ENCODE peak calls at places on chromosome 21, in eight cellular contexts. D is prostate gland, Z is Calu3, H is progenitor cell of endocrine pancreas, F is heart left ventricle, P is neural crest cell, E is endothelial cell, J is astrocyte of the spinal cord. W is an unnamed sample.
A peak's percentile ranks its signal among the peaks of the same experiment; 100 is the strongest.

GRCh38 chr21:24163539-24163938 is 1443.7 kb downstream of the MRPL39 start:
- DNase-seq in D (no peak), Z (no peak), H (no peak), F (no peak), P (no peak), E (no peak), J (no peak), W (no peak)

GRCh38 chr21:34073032-34073748 is at the start of the genes MRPS6 and SLC5A3:
- DNase-seq in D (peak; percentile 79), Z (peak; percentile 81), H (peak; percentile 84), F (peak; percentile 89), P (peak; percentile 75), E (peak; percentile 88), J (peak; percentile 80), W (peak; percentile 57)

GRCh38 chr21:46126321-46127238 is 28.7 kb downstream of the COL6A2 start:
- DNase-seq in D (no peak), Z (no peak), H (no peak), F (peak; percentile 18), P (no peak), E (peak; percentile 2), J (no peak), W (no peak)

GRCh38 chr21:38954450-38955059 is 148.8 kb downstream of the ETS2 start:
- DNase-seq in D (no peak), Z (no peak), H (no peak), F (no peak), P (no peak), E (no peak), J (no peak), W (no peak)

GRCh38 chr21:41511858-41512257 is 3.9 kb upstream of the TMPRSS2 start:
- DNase-seq in D (no peak), Z (no peak), H (no peak), F (no peak), P (no peak), E (no peak), J (no peak), W (no peak)

GRCh38 chr21:20971296-20971921 is 26.8 kb upstream of the NCAM2 start:
- DNase-seq in D (no peak), Z (peak; percentile 0), H (no peak), F (no peak), P (peak; percentile 46), E (peak; percentile 51), J (peak; percentile 68), W (no peak)

GRCh38 chr21:42107177-42107880 is 36.2 kb downstream of the UMODL1 start:
- DNase-seq in D (no peak), Z (no peak), H (no peak), F (no peak), P (no peak), E (no peak), J (no peak), W (no peak)

GRCh38 chr21:38567577-38568360 is 69.5 kb upstream of the ERG start:
- DNase-seq in D (no peak), Z (no peak), H (no peak), F (no peak), P (no peak), E (no peak), J (peak; percentile 50), W (peak; percentile 16)

GRCh38 chr21:46061950-46062349 is 36.0 kb upstream of the COL6A2 start:
- DNase-seq in D (no peak), Z (no peak), H (no peak), F (no peak), P (no peak), E (no peak), J (no peak), W (no peak)

DNA sequence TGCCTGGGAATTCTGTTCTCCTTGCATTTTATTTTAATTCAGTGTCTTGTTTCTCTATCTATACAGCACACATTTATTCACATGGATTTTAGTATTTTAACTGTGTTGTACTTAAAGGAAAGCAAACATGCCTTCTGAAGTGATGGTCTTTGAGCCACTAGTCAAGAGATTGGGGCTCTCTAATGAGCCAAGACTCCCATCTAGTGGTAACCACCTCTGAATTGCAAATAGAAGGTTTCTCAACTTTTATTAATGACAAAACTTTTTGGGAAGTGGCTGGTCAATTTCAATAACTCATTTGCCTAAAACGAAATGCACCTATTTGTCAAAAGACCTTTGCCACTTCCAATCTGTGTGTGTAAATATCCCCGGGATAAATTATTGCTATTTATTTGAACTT is 199.6 kb downstream of the LTN1 start:
- DNase-seq in D (no peak), Z (no peak), H (no peak), F (no peak), P (no peak), E (no peak), J (peak; percentile 33), W (no peak)
- TF ChIP-seq CTCF in D (no peak), Z (no peak), H (peak; percentile 33), F (peak; percentile 56), P (peak; percentile 34), E (no peak), J (peak; percentile 42), W (peak; percentile 59)

DNA sequence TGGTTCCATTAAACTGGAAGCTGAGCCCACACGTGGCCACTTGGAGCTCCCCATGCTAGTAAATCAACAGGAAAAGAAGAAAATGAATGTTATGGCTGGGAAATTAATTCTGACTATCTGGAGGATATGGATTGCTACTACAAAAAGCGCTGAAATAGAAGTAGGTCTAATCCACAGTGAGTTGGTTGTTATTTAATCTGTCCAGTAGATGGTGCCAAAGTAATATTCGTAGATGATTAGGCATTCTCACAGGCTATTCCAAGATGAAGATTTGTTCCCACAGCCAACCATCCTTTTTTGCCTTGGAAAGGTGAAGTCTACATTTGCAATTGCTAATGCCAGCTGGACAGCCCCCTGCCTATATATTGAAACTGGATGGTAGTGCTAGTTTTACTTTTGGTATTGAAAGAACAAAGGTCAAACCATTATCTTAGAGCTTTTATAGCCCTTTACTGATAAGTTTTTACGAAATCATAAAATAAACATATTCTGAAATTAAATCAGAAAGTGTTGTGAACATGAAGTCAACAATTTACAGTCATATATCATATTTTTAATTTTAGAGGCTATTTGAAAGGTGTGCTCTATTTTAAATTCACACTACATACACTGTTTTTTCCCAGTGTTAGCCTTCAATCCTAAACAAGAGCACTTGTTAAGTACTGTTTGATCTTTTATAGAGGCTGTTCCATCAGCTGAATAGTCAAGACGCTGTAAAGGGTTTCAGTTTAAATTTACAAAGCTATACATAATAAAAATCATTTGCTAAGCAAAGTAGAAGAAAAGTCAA is 43.9 kb downstream of the RBM11 start:
- DNase-seq in D (no peak), Z (no peak), H (no peak), F (no peak), P (no peak), E (no peak), J (peak; percentile 38), W (peak; percentile 8)
- TF ChIP-seq CTCF in D (no peak), Z (peak; percentile 47), H (peak; percentile 73), F (peak; percentile 63), P (peak; percentile 79), E (no peak), J (peak; percentile 50), W (peak; percentile 50)

GRCh38 chr21:15243356-15243755 is 178.6 kb upstream of the NRIP1 start:
- DNase-seq in D (no peak), Z (no peak), H (no peak), F (no peak), P (no peak), E (no peak), J (no peak), W (no peak)

GRCh38 chr21:15242906-15243305 is 178.1 kb upstream of the NRIP1 start:
- DNase-seq in D (no peak), Z (no peak), H (no peak), F (no peak), P (no peak), E (no peak), J (no peak), W (no peak)

GRCh38 chr21:15247613-15248012 is 182.8 kb upstream of the NRIP1 start:
- DNase-seq in D (no peak), Z (no peak), H (no peak), F (no peak), P (no peak), E (no peak), J (no peak), W (no peak)

GRCh38 chr21:15240846-15241245 is 176.0 kb upstream of the NRIP1 start:
- DNase-seq in D (no peak), Z (no peak), H (no peak), F (no peak), P (no peak), E (no peak), J (no peak), W (no peak)

GRCh38 chr21:15241997-15242767 is 177.4 kb upstream of the NRIP1 start:
- DNase-seq in D (no peak), Z (no peak), H (no peak), F (no peak), P (no peak), E (no peak), J (no peak), W (no peak)
- TF ChIP-seq CTCF in D (no peak), Z (no peak), H (no peak), F (no peak), P (no peak), E (no peak), J (no peak), W (no peak)

GRCh38 chr21:16891821-16892220 is 621.0 kb upstream of the CXADR start:
- DNase-seq in D (peak; percentile 58), Z (peak; percentile 17), H (no peak), F (no peak), P (no peak), E (no peak), J (peak; percentile 78), W (peak; percentile 36)
- TF ChIP-seq CTCF in D (no peak), Z (no peak), H (no peak), F (no peak), P (no peak), E (no peak), J (no peak), W (no peak)

DNA sequence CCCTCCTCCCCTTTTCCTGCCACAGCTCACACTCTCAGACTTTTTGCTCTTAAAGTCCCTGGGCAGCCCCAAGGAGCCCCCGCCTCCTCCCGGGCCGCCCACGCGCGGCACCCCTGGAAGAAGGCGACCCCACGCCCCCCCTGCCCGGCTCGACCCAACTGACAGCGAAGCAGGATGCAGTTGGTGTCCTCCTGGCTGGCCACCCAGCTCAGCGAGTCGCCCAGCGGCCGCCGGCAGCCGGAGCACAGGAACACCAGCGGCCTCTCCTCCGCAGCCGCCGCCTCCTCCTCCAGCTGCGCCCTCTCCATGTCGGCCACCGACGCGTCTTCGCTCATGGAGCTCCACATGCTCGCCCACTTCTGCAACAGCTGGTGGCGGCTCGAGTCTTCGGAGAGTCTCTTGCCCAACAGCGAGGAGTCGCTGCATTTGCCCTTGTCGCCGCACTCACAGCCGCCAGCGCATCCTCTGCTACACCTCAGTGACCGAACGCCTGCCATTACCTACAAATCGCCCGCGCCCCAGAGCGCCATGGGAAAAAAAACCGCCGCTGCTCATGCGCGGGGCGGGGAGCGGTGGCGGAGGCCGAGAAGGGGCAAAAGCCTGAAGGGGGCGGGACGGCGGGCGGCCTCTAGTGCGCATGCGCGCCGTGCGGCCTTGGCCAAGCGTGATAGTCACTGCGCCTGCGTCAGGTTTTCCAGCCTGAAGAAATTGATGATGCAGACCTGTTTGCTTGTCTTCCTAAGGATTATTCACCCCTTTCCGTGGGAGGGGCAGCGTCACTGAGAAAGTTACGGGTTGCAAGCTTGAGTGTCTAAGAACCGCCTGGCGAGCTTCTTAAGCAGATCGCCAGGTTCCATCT is at the start of gene MIS18A:
- DNase-seq in D (peak; percentile 91), Z (peak; percentile 94), H (peak; percentile 97), F (peak; percentile 95), P (peak; percentile 97), E (peak; percentile 99), J (peak; percentile 96), W (peak; percentile 84)
- TF ChIP-seq CTCF in D (no peak), Z (no peak), H (peak; percentile 3), F (no peak), P (peak; percentile 19), E (no peak), J (no peak), W (no peak)